ENCODE peak calls at places on chromosome 13, in eight cellular contexts. N is small intestine; D is choroid plexus epithelial cell; L is stimulated activated CD8-positive, alpha-beta memory T cell treated with anti-CD3 and anti-CD28 coated beads, Interleukin-12 subunit alpha, Interleukin-12 subunit beta, amount 100 ng/mL, for 4 hours; Z is progenitor cell of endocrine pancreas; C is H4; P is ureter; Q is left lobe of liver. W is an unnamed sample.
A peak's percentile ranks its signal among the peaks of the same experiment; 100 is the strongest.

GRCh38 chr13:52651880-52652169 is 811 bp upstream of the SUGT1 start:
- DNase-seq in N (no peak), D (no peak), L (no peak), Z (no peak), C (no peak), P (no peak), Q (no peak), W (no peak)

GRCh38 chr13:34647379-34647778 is 294.7 kb upstream of the NBEA start:
- DNase-seq in N (no peak), D (no peak), L (no peak), Z (no peak), C (peak; percentile 4), P (no peak), Q (no peak), W (no peak)

GRCh38 chr13:71870036-71870435 is 3.0 kb upstream of the DACH1 start:
- DNase-seq in N (no peak), D (no peak), L (no peak), Z (no peak), C (no peak), P (no peak), Q (no peak), W (no peak)

GRCh38 chr13:28609936-28610335 is 49.0 kb upstream of the POMP start:
- DNase-seq in N (no peak), D (peak; percentile 42), L (no peak), Z (no peak), C (peak; percentile 25), P (no peak), Q (no peak), W (peak; percentile 39)

GRCh38 chr13:36571444-36571843 is 102.4 kb upstream of the SERTM1 start:
- DNase-seq in N (no peak), D (no peak), L (no peak), Z (no peak), C (no peak), P (no peak), Q (no peak), W (no peak)

GRCh38 chr13:27442071-27442647 is 8.2 kb downstream of the MTIF3 start:
- DNase-seq in N (peak; percentile 90), D (no peak), L (no peak), Z (no peak), C (no peak), P (no peak), Q (no peak), W (no peak)

GRCh38 chr13:51734786-51735185 is 69.2 kb downstream of the DHRS12 start:
- DNase-seq in N (no peak), D (no peak), L (no peak), Z (no peak), C (no peak), P (no peak), Q (no peak), W (no peak)

GRCh38 chr13:43939149-43939548 is 59.4 kb downstream of the LACC1 start:
- DNase-seq in N (no peak), D (no peak), L (no peak), Z (no peak), C (no peak), P (no peak), Q (no peak), W (no peak)

GRCh38 chr13:39684531-39685137 is 29.2 kb downstream of the COG6 start:
- DNase-seq in N (peak; percentile 23), D (peak; percentile 72), L (no peak), Z (no peak), C (peak; percentile 30), P (no peak), Q (no peak), W (peak; percentile 62)

GRCh38 chr13:33307820-33308219 is 22.3 kb upstream of the STARD13 start:
- DNase-seq in N (no peak), D (no peak), L (no peak), Z (no peak), C (no peak), P (no peak), Q (no peak), W (no peak)

GRCh38 chr13:29545988-29546387 is 49.5 kb downstream of the SLC7A1 start:
- DNase-seq in N (no peak), D (no peak), L (no peak), Z (no peak), C (no peak), P (no peak), Q (no peak), W (no peak)

GRCh38 chr13:35720690-35721554 is 244.4 kb upstream of the MAB21L1 start:
- DNase-seq in N (peak; percentile 25), D (peak; percentile 60), L (no peak), Z (peak; percentile 81), C (peak; percentile 14), P (no peak), Q (peak; percentile 48), W (peak; percentile 71)

GRCh38 chr13:26855921-26856320 is 95.3 kb upstream of the GPR12 start:
- DNase-seq in N (no peak), D (no peak), L (no peak), Z (no peak), C (no peak), P (no peak), Q (no peak), W (no peak)

GRCh38 chr13:23531446-23531845 is 38.8 kb upstream of the TNFRSF19 start:
- DNase-seq in N (no peak), D (no peak), L (no peak), Z (no peak), C (no peak), P (no peak), Q (no peak), W (no peak)

GRCh38 chr13:90933097-90933826 is 414.2 kb upstream of the MIR17HG start:
- DNase-seq in N (no peak), D (peak; percentile 2), L (no peak), Z (no peak), C (no peak), P (no peak), Q (no peak), W (no peak)